ENCODE peak calls at places on chromosomes 12 and 14, in eight cellular contexts. One of them, this sample, is unnamed.

GRCh38 chr14:72081139-72081538 is 148.9 kb downstream of the RGS6 start:
- DNase-seq in GM13976: no peak
- DNase-seq in sigmoid colon: no peak
- DNase-seq in left ventricle myocardium inferior: no peak
- DNase-seq in endothelial cell: no peak
- DNase-seq in GM12865: no peak
- DNase-seq in ecto neural progenitor cell: no peak
- DNase-seq in NCI-H2081: no peak
- DNase-seq in this sample: no peak

GRCh38 chr12:94636462-94637085 is 13.8 kb downstream of the TMCC3 start:
- DNase-seq in left ventricle myocardium inferior: no peak
- DNase-seq in NCI-H2081: no peak
- DNase-seq in ecto neural progenitor cell: no peak
- DNase-seq in endothelial cell: no peak
- DNase-seq in GM13976: no peak
- DNase-seq in GM12865: no peak
- DNase-seq in sigmoid colon: no peak
- DNase-seq in this sample: no peak

GRCh38 chr12:70971395-70971794 is 50.9 kb upstream of the PTPRR start:
- DNase-seq in endothelial cell: no peak
- DNase-seq in GM12865: no peak
- DNase-seq in sigmoid colon: no peak
- DNase-seq in NCI-H2081: no peak
- DNase-seq in left ventricle myocardium inferior: no peak
- DNase-seq in ecto neural progenitor cell: no peak
- DNase-seq in GM13976: no peak
- DNase-seq in this sample: no peak

GRCh38 chr12:51827925-51828818 is 20.3 kb downstream of the FIGNL2 start:
- DNase-seq in ecto neural progenitor cell: no peak
- DNase-seq in endothelial cell: no peak
- DNase-seq in sigmoid colon: no peak
- DNase-seq in GM12865: peak
- DNase-seq in left ventricle myocardium inferior: no peak
- DNase-seq in GM13976: no peak
- DNase-seq in NCI-H2081: no peak
- DNase-seq in this sample: no peak

GRCh38 chr14:56092761-56093160 is 25.4 kb upstream of the PELI2 start:
- DNase-seq in NCI-H2081: no peak
- DNase-seq in sigmoid colon: no peak
- DNase-seq in left ventricle myocardium inferior: no peak
- DNase-seq in GM13976: no peak
- DNase-seq in endothelial cell: no peak
- DNase-seq in ecto neural progenitor cell: no peak
- DNase-seq in GM12865: no peak
- DNase-seq in this sample: no peak

GRCh38 chr14:30210630-30211029 is 283.0 kb upstream of the PRKD1 start:
- DNase-seq in NCI-H2081: no peak
- DNase-seq in endothelial cell: no peak
- DNase-seq in left ventricle myocardium inferior: no peak
- DNase-seq in GM13976: no peak
- DNase-seq in sigmoid colon: no peak
- DNase-seq in ecto neural progenitor cell: no peak
- DNase-seq in GM12865: no peak
- DNase-seq in this sample: no peak

GRCh38 chr12:54374555-54375257 is 9.8 kb downstream of the ZNF385A start:
- DNase-seq in sigmoid colon: no peak
- DNase-seq in endothelial cell: no peak
- DNase-seq in NCI-H2081: peak
- DNase-seq in GM13976: no peak
- DNase-seq in ecto neural progenitor cell: no peak
- DNase-seq in GM12865: no peak
- DNase-seq in left ventricle myocardium inferior: peak
- DNase-seq in this sample: no peak

GRCh38 chr12:132317233-132317938 is 12.0 kb downstream of the GALNT9 start:
- DNase-seq in endothelial cell: no peak
- DNase-seq in NCI-H2081: no peak
- DNase-seq in ecto neural progenitor cell: no peak
- DNase-seq in left ventricle myocardium inferior: no peak
- DNase-seq in GM12865: no peak
- DNase-seq in sigmoid colon: no peak
- DNase-seq in GM13976: no peak
- DNase-seq in this sample: peak

GRCh38 chr14:53912121-53912520 is 44.5 kb downstream of the BMP4 start:
- DNase-seq in NCI-H2081: no peak
- DNase-seq in ecto neural progenitor cell: no peak
- DNase-seq in GM12865: no peak
- DNase-seq in sigmoid colon: no peak
- DNase-seq in GM13976: no peak
- DNase-seq in left ventricle myocardium inferior: no peak
- DNase-seq in endothelial cell: no peak
- DNase-seq in this sample: no peak

This sample was measured in glutamatergic neuron.